ENCODE peak calls at places on chromosomes 11 and 22, in ten cellular contexts. M, U, I, A, J, T, X, E, G and L are unnamed samples.

GRCh38 chr11:12757416-12757815 is 83.2 kb downstream of the TEAD1 start:
- DNase-seq in M (no peak), U (no peak), I (no peak), A (no peak), J (no peak), T (no peak), X (no peak), E (no peak), G (no peak), L (no peak)

GRCh38 chr11:106956887-106957505 is 61.3 kb downstream of the GUCY1A2 start:
- DNase-seq in M (no peak), U (no peak), I (no peak), A (no peak), J (no peak), T (no peak), X (no peak), E (no peak), G (no peak), L (no peak)

GRCh38 chr11:96817488-96817887 is 427.7 kb downstream of the JRKL start:
- DNase-seq in M (no peak), U (no peak), I (no peak), A (no peak), J (no peak), T (no peak), X (no peak), E (no peak), G (no peak), L (peak)

GRCh38 chr11:62430350-62430749 is 11.5 kb downstream of the SCGB1A1 start:
- DNase-seq in M (no peak), U (no peak), I (no peak), A (no peak), J (no peak), T (no peak), X (no peak), E (no peak), G (no peak), L (no peak)

GRCh38 chr11:65053826-65054503 is 4.4 kb downstream of the NAALADL1 start:
- DNase-seq in M (no peak), U (no peak), I (no peak), A (no peak), J (no peak), T (no peak), X (peak), E (no peak), G (no peak), L (no peak)

GRCh38 chr11:119350302-119350701 is 3.8 kb upstream of the MFRP start:
- DNase-seq in M (no peak), U (no peak), I (no peak), A (no peak), J (no peak), T (peak), X (no peak), E (no peak), G (no peak), L (no peak)

GRCh38 chr11:34050967-34051348 is 573 bp upstream of the CAPRIN1 start:
- DNase-seq in M (no peak), U (no peak), I (peak), A (no peak), J (no peak), T (no peak), X (no peak), E (no peak), G (no peak), L (no peak)

GRCh38 chr11:63020671-63021255 is 5.1 kb upstream of the SLC22A8 start:
- DNase-seq in M (no peak), U (no peak), I (no peak), A (peak), J (no peak), T (no peak), X (peak), E (no peak), G (no peak), L (no peak)

GRCh38 chr11:57977709-57978108 is 46.0 kb upstream of the OR9Q1 start:
- DNase-seq in M (no peak), U (no peak), I (no peak), A (no peak), J (no peak), T (no peak), X (no peak), E (no peak), G (no peak), L (no peak)

GRCh38 chr11:19651654-19652053 is 61.0 kb upstream of the NAV2 start:
- DNase-seq in M (no peak), U (no peak), I (no peak), A (no peak), J (no peak), T (no peak), X (no peak), E (no peak), G (no peak), L (no peak)

GRCh38 chr11:72661486-72661885 is 12.7 kb downstream of the PDE2A start:
- DNase-seq in M (no peak), U (no peak), I (no peak), A (no peak), J (no peak), T (no peak), X (no peak), E (no peak), G (no peak), L (no peak)

GRCh38 chr11:34139346-34139745 is 33.9 kb downstream of the NAT10 start:
- DNase-seq in M (no peak), U (no peak), I (no peak), A (no peak), J (no peak), T (no peak), X (no peak), E (no peak), G (no peak), L (no peak)

GRCh38 chr11:127993788-127994187 is 593.6 kb downstream of the ETS1 start:
- DNase-seq in M (no peak), U (no peak), I (no peak), A (no peak), J (no peak), T (no peak), X (no peak), E (no peak), G (no peak), L (no peak)

GRCh38 chr11:12853325-12853651 is 155.8 kb upstream of the RASSF10 start:
- DNase-seq in M (no peak), U (no peak), I (no peak), A (no peak), J (no peak), T (no peak), X (no peak), E (no peak), G (no peak), L (no peak)

GRCh38 chr22:46107089-46107664 is 43.1 kb upstream of the PPARA start:
- DNase-seq in M (no peak), U (peak), I (no peak), A (no peak), J (peak), T (no peak), X (no peak), E (no peak), G (peak), L (no peak)

GRCh38 chr11:111231836-111232235 is 13.7 kb upstream of the POU2AF2 start:
- DNase-seq in M (no peak), U (no peak), I (no peak), A (no peak), J (no peak), T (no peak), X (no peak), E (no peak), G (no peak), L (no peak)

GRCh38 chr11:67382481-67383136 is 9.2 kb upstream of the RAD9A start:
- DNase-seq in M (peak), U (peak), I (peak), A (peak), J (peak), T (peak), X (peak), E (peak), G (peak), L (no peak)

GRCh38 chr22:19213496-19214473 is 35.2 kb upstream of the SLC25A1 start:
- DNase-seq in M (no peak), U (no peak), I (no peak), A (no peak), J (no peak), T (no peak), X (no peak), E (no peak), G (no peak), L (no peak)

GRCh38 chr11:122984186-122985011 is 2.8 kb upstream of the BSX start:
- DNase-seq in M (no peak), U (no peak), I (no peak), A (no peak), J (no peak), T (no peak), X (no peak), E (no peak), G (no peak), L (no peak)

GRCh38 chr22:42805998-42806481 is 51.0 kb downstream of the ARFGAP3 start:
- DNase-seq in M (no peak), U (no peak), I (no peak), A (no peak), J (no peak), T (no peak), X (no peak), E (no peak), G (no peak), L (no peak)

GRCh38 chr22:43433904-43434600 is 22.2 kb downstream of the MPPED1 start:
- DNase-seq in M (no peak), U (no peak), I (no peak), A (no peak), J (no peak), T (peak), X (no peak), E (no peak), G (no peak), L (no peak)

GRCh38 chr11:126345759-126346585 is 9.5 kb upstream of the ST3GAL4 start:
- DNase-seq in M (peak), U (no peak), I (no peak), A (no peak), J (peak), T (peak), X (no peak), E (no peak), G (no peak), L (no peak)

GRCh38 chr11:132895340-132895739 is 637.0 kb downstream of the OPCML start:
- DNase-seq in M (no peak), U (no peak), I (no peak), A (no peak), J (no peak), T (no peak), X (no peak), E (no peak), G (no peak), L (peak)

GRCh38 chr11:93606721-93607120 is 54.8 kb upstream of the CEP295 start:
- DNase-seq in M (no peak), U (no peak), I (no peak), A (no peak), J (no peak), T (no peak), X (no peak), E (no peak), G (no peak), L (no peak)

GRCh38 chr22:27393371-27393770 is 408.2 kb downstream of the MN1 start:
- DNase-seq in M (no peak), U (no peak), I (no peak), A (no peak), J (no peak), T (no peak), X (no peak), E (no peak), G (no peak), L (no peak)

GRCh38 chr11:95589893-95590612 is 199.5 kb downstream of the FAM76B start:
- DNase-seq in M (no peak), U (no peak), I (no peak), A (no peak), J (no peak), T (no peak), X (no peak), E (no peak), G (no peak), L (no peak)

GRCh38 chr22:50255607-50256006 is 4.5 kb upstream of the HDAC10 start:
- DNase-seq in M (no peak), U (no peak), I (no peak), A (no peak), J (no peak), T (no peak), X (no peak), E (no peak), G (no peak), L (no peak)

GRCh38 chr22:38570841-38571364 is 920 bp upstream of the DMC1 start:
- DNase-seq in M (peak), U (peak), I (peak), A (peak), J (peak), T (peak), X (peak), E (no peak), G (no peak), L (no peak)

GRCh38 chr11:80103149-80103859 is 662.5 kb upstream of the TENM4 start:
- DNase-seq in M (no peak), U (no peak), I (no peak), A (no peak), J (no peak), T (no peak), X (no peak), E (no peak), G (no peak), L (no peak)

GRCh38 chr11:82883853-82884252 is 16.4 kb downstream of the PRCP start:
- DNase-seq in M (no peak), U (no peak), I (no peak), A (no peak), J (no peak), T (no peak), X (no peak), E (no peak), G (no peak), L (no peak)

GRCh38 chr22:20137671-20138416 is 6.2 kb downstream of the ZDHHC8 start:
- DNase-seq in M (no peak), U (peak), I (no peak), A (no peak), J (no peak), T (no peak), X (no peak), E (no peak), G (no peak), L (no peak)

GRCh38 chr22:28923826-28924732 is 40.7 kb downstream of the ZNRF3 start:
- DNase-seq in M (no peak), U (peak), I (no peak), A (peak), J (peak), T (no peak), X (peak), E (no peak), G (peak), L (no peak)

GRCh38 chr11:118027694-118028093 is 41.5 kb downstream of the IL10RA start:
- DNase-seq in M (no peak), U (no peak), I (no peak), A (no peak), J (no peak), T (no peak), X (no peak), E (no peak), G (no peak), L (no peak)
- TF ChIP-seq CTCF in M (no peak), U (no peak), I (no peak), A (no peak), J (peak), T (no peak), X (no peak), E (no peak), G (no peak), L (no peak)

GRCh38 chr11:8069771-8070170 is 11.2 kb upstream of the TUB start:
- DNase-seq in M (no peak), U (no peak), I (no peak), A (no peak), J (no peak), T (no peak), X (no peak), E (no peak), G (no peak), L (no peak)

GRCh38 chr11:8071616-8072581 is 9.1 kb upstream of the TUB start:
- DNase-seq in M (no peak), U (no peak), I (no peak), A (no peak), J (no peak), T (peak), X (no peak), E (no peak), G (no peak), L (no peak)

GRCh38 chr11:8068605-8069221 is 12.3 kb upstream of the TUB start:
- DNase-seq in M (no peak), U (no peak), I (peak), A (no peak), J (peak), T (peak), X (no peak), E (no peak), G (peak), L (peak)

GRCh38 chr11:8067929-8068575 is 13.0 kb upstream of the TUB start:
- DNase-seq in M (no peak), U (no peak), I (no peak), A (no peak), J (peak), T (peak), X (no peak), E (no peak), G (no peak), L (no peak)

DNA sequence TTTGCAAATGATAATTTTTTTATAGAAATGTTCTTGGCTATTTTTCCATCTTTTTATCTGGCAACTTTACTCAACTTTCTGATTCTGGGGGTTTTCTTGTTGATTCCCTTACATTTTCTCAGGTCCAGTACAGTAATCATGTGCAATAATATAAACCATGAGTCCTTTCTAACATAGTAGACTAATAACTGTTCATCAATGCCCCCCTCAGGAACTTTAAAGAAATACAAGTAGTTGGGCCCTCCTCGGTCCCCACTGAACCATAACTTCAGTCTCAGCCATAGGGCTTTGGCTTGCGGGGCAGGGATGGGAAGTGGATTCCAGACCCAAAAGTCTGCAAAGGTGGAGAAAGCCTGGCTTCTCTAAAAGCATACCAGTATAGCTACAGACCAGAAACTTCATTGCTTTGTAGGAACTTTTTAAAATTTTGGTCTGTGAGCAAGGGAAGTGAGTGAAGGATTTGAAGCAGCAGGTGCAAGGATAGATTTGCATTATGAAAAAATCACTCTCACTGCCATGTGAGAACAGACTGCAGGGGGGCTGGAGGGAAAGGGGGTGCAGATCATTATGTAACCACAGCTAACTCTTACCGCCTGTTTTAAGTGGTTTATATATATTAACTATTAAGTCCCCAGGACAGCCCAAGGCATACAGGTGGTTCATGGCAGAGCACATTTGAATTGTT is 10.5 kb upstream of the TUB start:
- DNase-seq in M (no peak), U (no peak), I (no peak), A (no peak), J (no peak), T (no peak), X (no peak), E (no peak), G (no peak), L (no peak)
- TF ChIP-seq CTCF in M (no peak), U (no peak), I (peak), A (peak), J (peak), T (no peak), X (no peak), E (no peak), G (peak), L (peak)

DNA sequence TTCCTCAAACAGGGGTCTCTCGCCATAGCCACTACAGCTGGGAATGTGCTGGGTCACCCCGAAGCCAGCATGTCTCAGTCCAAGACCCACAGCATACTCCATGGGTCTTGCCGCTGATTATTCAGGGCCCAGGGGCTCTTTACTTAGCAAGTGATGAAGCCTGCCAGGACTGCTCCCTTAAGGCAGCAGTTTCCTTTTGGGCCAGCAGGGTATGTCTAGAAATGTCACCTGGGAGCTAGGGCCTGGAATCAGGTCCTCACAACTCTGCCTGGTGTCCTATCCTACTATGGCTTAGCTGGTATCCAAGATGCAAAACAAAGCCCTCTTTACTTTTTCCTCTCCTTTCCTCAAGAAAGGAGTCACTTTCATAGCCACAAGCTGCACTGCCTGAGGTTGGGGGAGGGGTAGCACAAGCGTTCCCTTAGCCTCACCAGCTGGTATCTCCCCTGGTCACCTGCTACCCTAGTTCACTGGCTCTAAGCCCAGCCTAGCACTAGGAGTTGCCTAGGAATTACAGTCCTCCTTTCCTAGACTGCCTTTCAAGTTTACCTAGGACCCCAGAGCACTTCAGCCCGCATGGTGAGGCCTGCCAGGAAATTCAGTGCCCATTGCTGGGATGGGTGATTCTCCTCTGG is 22.6 kb upstream of the NCR3LG1 start:
- DNase-seq in M (no peak), U (no peak), I (no peak), A (no peak), J (no peak), T (no peak), X (no peak), E (no peak), G (no peak), L (no peak)
- TF ChIP-seq CTCF in M (no peak), U (no peak), I (no peak), A (no peak), J (no peak), T (no peak), X (no peak), E (no peak), G (no peak), L (peak)

DNA sequence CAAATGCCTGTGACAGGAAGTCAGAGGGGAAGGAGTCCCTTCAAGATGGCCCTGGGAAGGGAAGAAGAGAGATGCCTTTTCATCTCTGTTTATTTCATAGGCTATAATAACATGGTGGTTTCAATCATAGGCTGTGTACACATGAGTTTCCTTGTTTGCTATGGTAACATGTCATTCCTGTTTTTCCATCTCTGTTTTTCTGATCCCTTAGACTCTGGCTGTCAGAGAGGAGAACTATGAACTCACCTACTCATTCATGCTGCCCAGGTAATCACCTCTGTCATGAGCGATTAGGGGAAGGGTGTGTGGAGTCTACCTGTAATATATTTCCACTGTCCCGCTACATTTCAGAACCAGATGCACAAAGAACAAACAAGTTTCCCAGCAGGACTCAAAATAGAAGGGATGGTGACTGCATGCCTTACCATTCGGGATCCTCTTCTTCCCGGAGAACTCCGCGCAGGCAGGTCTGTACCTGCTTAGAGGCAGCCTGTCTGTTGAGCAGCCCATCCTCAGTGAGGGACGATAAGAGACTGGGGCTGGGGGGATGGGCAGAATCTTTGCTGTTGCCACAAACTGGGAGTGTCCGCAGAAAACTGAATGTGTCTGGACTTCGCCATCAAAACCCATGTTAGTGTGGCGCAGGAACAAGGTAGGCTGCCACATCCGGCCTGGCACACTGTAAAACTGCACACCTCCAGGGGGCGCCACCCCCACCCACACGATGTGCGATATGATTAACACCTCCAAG is 7.1 kb upstream of the PEX26 start:
- DNase-seq in M (no peak), U (no peak), I (no peak), A (no peak), J (no peak), T (peak), X (no peak), E (no peak), G (no peak), L (no peak)
- TF ChIP-seq CTCF in M (no peak), U (no peak), I (no peak), A (peak), J (peak), T (no peak), X (no peak), E (no peak), G (peak), L (peak)